ENCODE peak calls at places on chromosomes 7 and 10, in seven cellular contexts. One of them, this sample, is unnamed.

GRCh38 chr10:119270893-119271361 is 63.6 kb downstream of the GRK5 start:
- DNase-seq in neural crest cell: no peak
- DNase-seq in neuronal stem cell: no peak
- DNase-seq in dorsolateral prefrontal cortex: no peak
- DNase-seq in foreskin fibroblast: no peak
- DNase-seq in hepatic stellate cell: peak; percentile 52
- DNase-seq in ELF-1: no peak
- DNase-seq in this sample: no peak

GRCh38 chr10:49254556-49255318 is 44.2 kb upstream of the C10orf71 start:
- DNase-seq in neural crest cell: no peak
- DNase-seq in neuronal stem cell: no peak
- DNase-seq in dorsolateral prefrontal cortex: no peak
- DNase-seq in foreskin fibroblast: no peak
- DNase-seq in hepatic stellate cell: no peak
- DNase-seq in ELF-1: no peak
- DNase-seq in this sample: no peak

GRCh38 chr7:116948934-116949333 is 4.4 kb upstream of the ST7 start:
- DNase-seq in neural crest cell: no peak
- DNase-seq in neuronal stem cell: no peak
- DNase-seq in dorsolateral prefrontal cortex: no peak
- DNase-seq in foreskin fibroblast: no peak
- DNase-seq in hepatic stellate cell: no peak
- DNase-seq in ELF-1: no peak
- DNase-seq in this sample: no peak

GRCh38 chr10:112953075-112953501 is 3.0 kb downstream of the TCF7L2 start:
- DNase-seq in neural crest cell: peak; percentile 27
- DNase-seq in neuronal stem cell: no peak
- DNase-seq in dorsolateral prefrontal cortex: no peak
- DNase-seq in foreskin fibroblast: peak; percentile 66
- DNase-seq in hepatic stellate cell: no peak
- DNase-seq in ELF-1: peak; percentile 75
- DNase-seq in this sample: peak; percentile 44

GRCh38 chr7:22385326-22385725 is 28.4 kb upstream of the RAPGEF5 start:
- DNase-seq in neural crest cell: no peak
- DNase-seq in neuronal stem cell: no peak
- DNase-seq in dorsolateral prefrontal cortex: no peak
- DNase-seq in foreskin fibroblast: no peak
- DNase-seq in hepatic stellate cell: no peak
- DNase-seq in ELF-1: no peak
- DNase-seq in this sample: no peak

GRCh38 chr10:120979435-120980315 is 128.5 kb downstream of the WDR11 start:
- DNase-seq in neural crest cell: peak; percentile 40
- DNase-seq in neuronal stem cell: peak; percentile 32
- DNase-seq in dorsolateral prefrontal cortex: no peak
- DNase-seq in foreskin fibroblast: peak; percentile 1
- DNase-seq in hepatic stellate cell: no peak
- DNase-seq in ELF-1: peak; percentile 79
- DNase-seq in this sample: no peak

GRCh38 chr10:92690211-92691041 is 671 bp downstream of the HHEX start:
- DNase-seq in neural crest cell: peak; percentile 13
- DNase-seq in neuronal stem cell: peak; percentile 29
- DNase-seq in dorsolateral prefrontal cortex: no peak
- DNase-seq in foreskin fibroblast: peak; percentile 85
- DNase-seq in hepatic stellate cell: peak; percentile 66
- DNase-seq in ELF-1: peak; percentile 61
- DNase-seq in this sample: peak; percentile 27

GRCh38 chr7:143485091-143485490 is 7.4 kb downstream of the TAS2R41 start:
- DNase-seq in neural crest cell: no peak
- DNase-seq in neuronal stem cell: no peak
- DNase-seq in dorsolateral prefrontal cortex: no peak
- DNase-seq in foreskin fibroblast: no peak
- DNase-seq in hepatic stellate cell: no peak
- DNase-seq in ELF-1: no peak
- DNase-seq in this sample: no peak

GRCh38 chr10:71912431-71912830 is 51.8 kb upstream of the CHST3 start:
- DNase-seq in neural crest cell: no peak
- DNase-seq in neuronal stem cell: no peak
- DNase-seq in dorsolateral prefrontal cortex: no peak
- DNase-seq in foreskin fibroblast: peak; percentile 29
- DNase-seq in hepatic stellate cell: peak; percentile 31
- DNase-seq in ELF-1: no peak
- DNase-seq in this sample: no peak

GRCh38 chr7:111199643-111200042 is 108.7 kb downstream of the LRRN3 start:
- DNase-seq in neural crest cell: no peak
- DNase-seq in neuronal stem cell: no peak
- DNase-seq in dorsolateral prefrontal cortex: no peak
- DNase-seq in foreskin fibroblast: peak; percentile 44
- DNase-seq in hepatic stellate cell: no peak
- DNase-seq in ELF-1: no peak
- DNase-seq in this sample: no peak

GRCh38 chr10:50552771-50553535 is 70.8 kb downstream of the SGMS1 start:
- DNase-seq in neural crest cell: no peak
- DNase-seq in neuronal stem cell: no peak
- DNase-seq in dorsolateral prefrontal cortex: no peak
- DNase-seq in foreskin fibroblast: peak; percentile 55
- DNase-seq in hepatic stellate cell: no peak
- DNase-seq in ELF-1: peak; percentile 21
- DNase-seq in this sample: no peak

GRCh38 chr10:42552188-42553063 is 85.9 kb downstream of the ZNF33B start:
- DNase-seq in neural crest cell: peak; percentile 92
- DNase-seq in neuronal stem cell: peak; percentile 97
- DNase-seq in dorsolateral prefrontal cortex: peak; percentile 97
- DNase-seq in foreskin fibroblast: peak; percentile 99
- DNase-seq in hepatic stellate cell: peak; percentile 86
- DNase-seq in ELF-1: peak; percentile 99
- DNase-seq in this sample: peak; percentile 97

GRCh38 chr7:116546054-116546453 is 21.2 kb downstream of the CAV1 start:
- DNase-seq in neural crest cell: no peak
- DNase-seq in neuronal stem cell: no peak
- DNase-seq in dorsolateral prefrontal cortex: no peak
- DNase-seq in foreskin fibroblast: peak; percentile 83
- DNase-seq in hepatic stellate cell: no peak
- DNase-seq in ELF-1: no peak
- DNase-seq in this sample: no peak

GRCh38 chr7:138303230-138304070 is 156.6 kb upstream of the TRIM24 start:
- DNase-seq in neural crest cell: no peak
- DNase-seq in neuronal stem cell: no peak
- DNase-seq in dorsolateral prefrontal cortex: no peak
- DNase-seq in foreskin fibroblast: no peak
- DNase-seq in hepatic stellate cell: no peak
- DNase-seq in ELF-1: no peak
- DNase-seq in this sample: no peak

GRCh38 chr10:131900350-131901152 is at the start of gene PPP2R2D:
- DNase-seq in neural crest cell: peak; percentile 90
- DNase-seq in neuronal stem cell: peak; percentile 94
- DNase-seq in dorsolateral prefrontal cortex: peak; percentile 95
- DNase-seq in foreskin fibroblast: peak; percentile 96
- DNase-seq in hepatic stellate cell: peak; percentile 99
- DNase-seq in ELF-1: peak; percentile 97
- DNase-seq in this sample: peak; percentile 93

GRCh38 chr7:25624837-25625236 is 396.6 kb upstream of the NPVF start:
- DNase-seq in neural crest cell: no peak
- DNase-seq in neuronal stem cell: no peak
- DNase-seq in dorsolateral prefrontal cortex: no peak
- DNase-seq in foreskin fibroblast: no peak
- DNase-seq in hepatic stellate cell: no peak
- DNase-seq in ELF-1: no peak
- DNase-seq in this sample: no peak

GRCh38 chr7:155373359-155374273 is 75.9 kb downstream of the INSIG1 start:
- DNase-seq in neural crest cell: no peak
- DNase-seq in neuronal stem cell: no peak
- DNase-seq in dorsolateral prefrontal cortex: no peak
- DNase-seq in foreskin fibroblast: peak; percentile 39
- DNase-seq in hepatic stellate cell: no peak
- DNase-seq in ELF-1: peak; percentile 45
- DNase-seq in this sample: no peak

GRCh38 chr10:29834990-29835569 is 200.3 kb upstream of the SVIL start:
- DNase-seq in neural crest cell: no peak
- DNase-seq in neuronal stem cell: no peak
- DNase-seq in dorsolateral prefrontal cortex: no peak
- DNase-seq in foreskin fibroblast: peak; percentile 79
- DNase-seq in hepatic stellate cell: no peak
- DNase-seq in ELF-1: no peak
- DNase-seq in this sample: no peak